ENCODE peak calls at places on chromosomes 1 and 21, in six cellular contexts. I is activated naive CD4-positive, alpha-beta T cell treated with Interleukin-2 at 50 U/mL for 16 hours; X is GM20000; C is activated T-cell treated with anti-CD3 and anti-CD28 coated beads, Interleukin-2, amount 50 U/mL, for 72 hours; R is upper lobe of right lung; J is activated CD4-positive, CD25-positive, alpha-beta regulatory T cell. Y is an unnamed sample.
A peak's percentile ranks its signal among the peaks of the same experiment; 100 is the strongest.

GRCh38 chr1:204940591-204940990 is 69.9 kb downstream of the NFASC start:
- DNase-seq in I (no peak), X (no peak), C (no peak), R (no peak), J (no peak), Y (no peak)

GRCh38 chr1:21490774-21491482 is 18.3 kb upstream of the ALPL start:
- DNase-seq in I (peak; percentile 21), X (no peak), C (peak; percentile 21), R (no peak), J (no peak), Y (no peak)

GRCh38 chr1:224292419-224292818 is 37.6 kb downstream of the NVL start:
- DNase-seq in I (no peak), X (no peak), C (no peak), R (no peak), J (no peak), Y (no peak)

GRCh38 chr1:220983877-220984635 is 104.8 kb downstream of the HLX start:
- DNase-seq in I (no peak), X (no peak), C (no peak), R (no peak), J (no peak), Y (no peak)

GRCh38 chr1:224430511-224431113 is 4.0 kb downstream of the WDR26 start:
- DNase-seq in I (no peak), X (peak; percentile 64), C (peak; percentile 24), R (no peak), J (peak; percentile 14), Y (no peak)

GRCh38 chr21:21039624-21040023 is 41.4 kb downstream of the NCAM2 start:
- DNase-seq in I (no peak), X (no peak), C (no peak), R (no peak), J (no peak), Y (no peak)

GRCh38 chr1:64473367-64473766 is 3.4 kb downstream of the CACHD1 start:
- DNase-seq in I (no peak), X (no peak), C (no peak), R (no peak), J (no peak), Y (no peak)

GRCh38 chr1:61083014-61083798 is 845 bp downstream of the NFIA start:
- DNase-seq in I (peak; percentile 19), X (peak; percentile 44), C (peak; percentile 29), R (peak; percentile 75), J (no peak), Y (peak; percentile 22)

GRCh38 chr1:30877205-30877912 is 31.2 kb downstream of the SDC3 start:
- DNase-seq in I (no peak), X (no peak), C (no peak), R (peak; percentile 84), J (no peak), Y (no peak)

GRCh38 chr1:228059536-228060457 is 22.7 kb upstream of the ARF1 start:
- DNase-seq in I (peak; percentile 71), X (peak; percentile 63), C (peak; percentile 82), R (peak; percentile 99), J (no peak), Y (peak; percentile 36)

GRCh38 chr1:160340866-160341265 is 2.2 kb downstream of the COPA start:
- DNase-seq in I (no peak), X (no peak), C (no peak), R (no peak), J (no peak), Y (no peak)

Y was measured in activated gamma-delta T cell.